ENCODE peak calls at places on chromosomes 2 and 18, in eight cellular contexts. W, Z, L, A, B, U, C and N are unnamed samples.

GRCh38 chr2:222398446-222398885 is 25.9 kb upstream of the SGPP2 start:
- DNase-seq in W (no peak), Z (no peak), L (no peak), A (no peak), B (no peak), U (no peak), C (no peak), N (no peak)

GRCh38 chr2:36170805-36171204 is 184.8 kb upstream of the CRIM1 start:
- DNase-seq in W (no peak), Z (no peak), L (no peak), A (no peak), B (no peak), U (no peak), C (no peak), N (no peak)

GRCh38 chr2:170265321-170265720 is 87.4 kb downstream of the MYO3B start:
- DNase-seq in W (no peak), Z (no peak), L (no peak), A (no peak), B (no peak), U (no peak), C (no peak), N (no peak)

GRCh38 chr2:239724194-239724849 is 300.8 kb downstream of the NDUFA10 start:
- DNase-seq in W (no peak), Z (no peak), L (no peak), A (no peak), B (no peak), U (no peak), C (no peak), N (no peak)

GRCh38 chr2:112626604-112627059 is 19.1 kb upstream of the SLC20A1 start:
- DNase-seq in W (peak), Z (peak), L (peak), A (peak), B (peak), U (peak), C (peak), N (peak)

GRCh38 chr2:228853151-228853550 is 417.9 kb downstream of the PID1 start:
- DNase-seq in W (no peak), Z (peak), L (no peak), A (no peak), B (no peak), U (no peak), C (no peak), N (no peak)

GRCh38 chr18:8895987-8896619 is 190.7 kb downstream of the MTCL1 start:
- DNase-seq in W (peak), Z (peak), L (no peak), A (no peak), B (peak), U (peak), C (no peak), N (no peak)

GRCh38 chr2:127810156-127810636 is 775 bp downstream of the WDR33 start:
- DNase-seq in W (peak), Z (peak), L (no peak), A (no peak), B (peak), U (no peak), C (no peak), N (peak)

GRCh38 chr2:231597014-231597611 is 4.4 kb downstream of the TEX44 start:
- DNase-seq in W (peak), Z (no peak), L (peak), A (no peak), B (peak), U (peak), C (no peak), N (no peak)

GRCh38 chr2:71336802-71337201 is 5.2 kb downstream of the ZNF638 start:
- DNase-seq in W (peak), Z (no peak), L (no peak), A (no peak), B (peak), U (no peak), C (no peak), N (no peak)

GRCh38 chr2:84212611-84213314 is 246.3 kb downstream of the SUCLG1 start:
- DNase-seq in W (no peak), Z (no peak), L (no peak), A (no peak), B (no peak), U (no peak), C (no peak), N (no peak)

GRCh38 chr18:23087352-23087751 is 47.9 kb upstream of the CABLES1 start:
- DNase-seq in W (no peak), Z (no peak), L (no peak), A (no peak), B (no peak), U (no peak), C (no peak), N (no peak)

GRCh38 chr18:26555804-26556553 is 7.6 kb upstream of the KCTD1 start:
- DNase-seq in W (no peak), Z (no peak), L (no peak), A (no peak), B (no peak), U (no peak), C (no peak), N (no peak)

GRCh38 chr2:26355038-26355995 is 8.7 kb upstream of the ADGRF3 start:
- DNase-seq in W (peak), Z (peak), L (no peak), A (no peak), B (peak), U (peak), C (no peak), N (no peak)

GRCh38 chr2:9001229-9001628 is 2.3 kb downstream of the MBOAT2 start:
- DNase-seq in W (peak), Z (peak), L (no peak), A (no peak), B (peak), U (peak), C (no peak), N (no peak)

GRCh38 chr2:52414596-52414995 is 1353.0 kb upstream of the CHAC2 start:
- DNase-seq in W (no peak), Z (no peak), L (no peak), A (no peak), B (no peak), U (no peak), C (no peak), N (no peak)

GRCh38 chr2:20597868-20598183 is 53.1 kb downstream of the HS1BP3 start:
- DNase-seq in W (no peak), Z (no peak), L (no peak), A (no peak), B (no peak), U (no peak), C (no peak), N (peak)

DNA sequence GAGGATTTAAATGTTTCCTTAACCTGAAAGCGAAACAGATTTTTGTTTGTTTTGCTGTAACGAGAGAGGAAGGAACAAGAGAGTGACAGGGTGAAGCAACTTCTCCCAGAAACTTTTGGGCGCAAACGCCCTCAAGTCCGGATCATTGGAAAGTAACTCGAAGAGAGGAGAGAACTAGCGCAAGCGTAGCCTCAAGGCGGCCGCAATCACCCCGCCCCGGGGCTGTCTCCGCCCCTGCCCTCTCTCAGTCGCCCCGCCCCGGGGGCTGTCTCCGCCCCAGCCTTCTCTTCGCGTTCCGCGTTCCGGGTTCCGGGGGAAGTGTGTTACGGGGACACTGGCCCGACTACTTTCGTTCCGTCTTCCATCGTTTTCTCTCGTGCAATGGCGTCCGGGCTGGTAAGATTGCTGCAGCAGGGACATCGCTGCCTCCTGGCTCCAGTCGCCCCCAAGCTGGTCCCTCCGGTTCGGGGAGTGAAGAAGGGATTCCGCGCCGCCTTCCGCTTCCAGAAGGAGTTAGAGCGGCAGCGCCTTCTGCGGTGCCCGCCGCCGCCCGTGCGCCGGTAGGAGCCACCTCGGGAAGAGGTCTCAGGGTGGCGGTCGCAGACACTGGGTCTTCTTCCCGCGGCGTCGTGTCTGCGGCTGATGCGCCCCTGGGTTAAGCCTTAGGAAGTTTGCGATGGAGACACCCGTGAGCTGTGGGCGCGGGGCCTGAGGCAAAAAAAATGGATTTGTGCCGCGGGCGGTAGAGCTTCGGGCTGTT is at the start of gene MRPL44:
- DNase-seq in W (peak), Z (peak), L (peak), A (peak), B (peak), U (peak), C (peak), N (peak)
- TF ChIP-seq CTCF in W (no peak), Z (no peak), L (no peak), A (no peak), B (no peak), U (no peak), C (no peak), N (no peak)

GRCh38 chr2:216687646-216688045 is 7.7 kb downstream of the IGFBP5 start:
- DNase-seq in W (no peak), Z (no peak), L (no peak), A (no peak), B (no peak), U (no peak), C (peak), N (peak)
- TF ChIP-seq CTCF in W (peak), Z (peak), L (no peak), A (no peak), B (peak), U (peak), C (peak), N (peak)

GRCh38 chr2:144668493-144669110 is 148.7 kb upstream of the ZEB2 start:
- DNase-seq in W (no peak), Z (peak), L (no peak), A (no peak), B (no peak), U (no peak), C (no peak), N (no peak)
- TF ChIP-seq CTCF in W (no peak), Z (no peak), L (no peak), A (no peak), B (no peak), U (no peak), C (no peak), N (no peak)

DNA sequence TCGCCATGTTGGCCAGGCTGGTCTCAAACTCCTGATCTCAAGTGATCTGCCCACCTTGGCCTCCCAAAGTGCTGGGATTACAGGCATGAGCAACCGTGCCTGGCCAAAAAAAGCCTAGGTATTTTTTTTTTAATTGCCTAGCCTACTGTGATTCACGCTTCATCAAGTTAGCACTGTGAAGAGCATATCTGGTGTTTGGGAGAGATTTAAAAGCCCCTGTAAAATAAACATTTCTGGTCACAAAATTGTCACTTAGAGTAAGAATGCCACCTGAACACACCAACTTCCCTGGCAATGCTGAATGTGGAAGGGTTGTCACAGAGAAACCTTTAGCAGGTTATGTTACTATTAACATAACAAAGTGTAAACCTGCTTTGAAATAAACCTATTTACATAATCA is 39.7 kb upstream of the CHAC2 start:
- DNase-seq in W (no peak), Z (no peak), L (no peak), A (no peak), B (no peak), U (no peak), C (no peak), N (no peak)
- TF ChIP-seq CTCF in W (no peak), Z (no peak), L (no peak), A (no peak), B (no peak), U (no peak), C (no peak), N (no peak)

DNA sequence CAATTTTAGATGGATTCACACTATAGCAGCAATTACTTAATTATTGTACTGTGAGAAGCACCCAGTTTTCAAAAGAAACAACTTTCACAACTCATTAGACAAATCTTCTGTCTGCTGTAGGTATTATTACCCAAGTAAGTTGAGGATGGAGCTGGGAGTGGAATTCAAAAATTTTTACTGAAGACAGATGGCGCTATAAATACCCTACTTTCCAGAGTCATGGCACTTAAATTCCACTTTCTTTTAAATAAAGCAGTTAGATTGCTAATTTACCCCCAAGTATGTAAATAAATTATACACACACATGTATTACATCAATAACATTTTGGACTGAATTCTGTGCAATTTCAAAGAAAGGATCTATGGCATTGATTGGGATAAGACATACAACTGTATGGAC is 166.8 kb downstream of the FTCDNL1 start:
- DNase-seq in W (no peak), Z (no peak), L (no peak), A (no peak), B (no peak), U (no peak), C (no peak), N (no peak)
- TF ChIP-seq CTCF in W (no peak), Z (peak), L (no peak), A (no peak), B (peak), U (no peak), C (peak), N (no peak)

GRCh38 chr2:45242161-45242741 is 233.0 kb upstream of the SIX2 start:
- DNase-seq in W (peak), Z (no peak), L (peak), A (no peak), B (peak), U (peak), C (no peak), N (no peak)

GRCh38 chr2:45237128-45237527 is 227.9 kb upstream of the SIX2 start:
- DNase-seq in W (no peak), Z (no peak), L (no peak), A (no peak), B (no peak), U (peak), C (no peak), N (no peak)

GRCh38 chr2:45241061-45241561 is 231.9 kb upstream of the SIX2 start:
- DNase-seq in W (peak), Z (peak), L (no peak), A (no peak), B (peak), U (peak), C (no peak), N (no peak)

GRCh38 chr2:45236268-45236667 is 227.0 kb upstream of the SIX2 start:
- DNase-seq in W (no peak), Z (no peak), L (no peak), A (no peak), B (no peak), U (no peak), C (no peak), N (no peak)

GRCh38 chr2:45237850-45238542 is 228.7 kb upstream of the SIX2 start:
- DNase-seq in W (peak), Z (peak), L (peak), A (no peak), B (peak), U (peak), C (no peak), N (no peak)
- TF ChIP-seq CTCF in W (peak), Z (peak), L (no peak), A (no peak), B (peak), U (peak), C (no peak), N (no peak)

GRCh38 chr2:100013892-100014677 is 128.3 kb downstream of the AFF3 start:
- DNase-seq in W (peak), Z (peak), L (peak), A (no peak), B (peak), U (peak), C (no peak), N (peak)
- TF ChIP-seq CTCF in W (peak), Z (no peak), L (no peak), A (no peak), B (peak), U (peak), C (no peak), N (no peak)